ENCODE peak calls at places on chromosomes 5 and 9, in four cellular contexts. Y is lung microvascular endothelial cell, K is sigmoid colon, P is hippocampal formation. J is an unnamed sample.
A peak's percentile ranks its signal among the peaks of the same experiment; 100 is the strongest.

GRCh38 chr5:94901071-94901979 is 282.9 kb downstream of the SLF1 start:
- DNase-seq in Y (no peak), K (no peak), P (no peak), J (no peak)

GRCh38 chr5:172133359-172134029 is 54.5 kb downstream of the STK10 start:
- DNase-seq in Y (peak; percentile 47), K (peak; percentile 73), P (no peak), J (no peak)

GRCh38 chr5:151094054-151094858 is 13.4 kb upstream of the TNIP1 start:
- DNase-seq in Y (peak; percentile 47), K (no peak), P (no peak), J (no peak)

GRCh38 chr5:82355921-82356454 is 77.8 kb upstream of the RPS23 start:
- DNase-seq in Y (peak; percentile 65), K (no peak), P (no peak), J (no peak)

GRCh38 chr5:84724683-84725082 is 340.0 kb upstream of the EDIL3 start:
- DNase-seq in Y (no peak), K (no peak), P (no peak), J (no peak)

GRCh38 chr9:135617538-135617900 is 21.8 kb downstream of the GLT6D1 start:
- DNase-seq in Y (no peak), K (no peak), P (no peak), J (no peak)

GRCh38 chr9:34995288-34996060 is 5.9 kb downstream of the DNAJB5 start:
- DNase-seq in Y (peak; percentile 59), K (no peak), P (no peak), J (peak; percentile 38)

GRCh38 chr5:146426305-146426704 is 20.8 kb upstream of the TCERG1 start:
- DNase-seq in Y (no peak), K (no peak), P (no peak), J (no peak)

GRCh38 chr9:136667217-136667939 is 4.7 kb downstream of the EGFL7 start:
- DNase-seq in Y (peak; percentile 41), K (no peak), P (no peak), J (no peak)

GRCh38 chr5:861442-862366 is 10.9 kb upstream of the ZDHHC11 start:
- DNase-seq in Y (no peak), K (no peak), P (no peak), J (no peak)

GRCh38 chr5:63401434-63402046 is 560.7 kb downstream of the HTR1A start:
- DNase-seq in Y (peak; percentile 61), K (no peak), P (peak; percentile 34), J (peak; percentile 20)

GRCh38 chr9:84759300-84759750 is 89.8 kb downstream of the NTRK2 start:
- DNase-seq in Y (no peak), K (no peak), P (no peak), J (no peak)

J was measured in psoas muscle.